ENCODE peak calls at places on chromosomes 7 and 10, in eight cellular contexts. One of them, this sample, is unnamed. For H3K4me1, the result is how much of the 10 kb centered on the place peaks cover.

GRCh38 chr7:115910541-115911164 is 119.9 kb downstream of the TFEC start:
- DNase-seq in GM23338: peak
- DNase-seq in cardiac muscle cell: peak
- DNase-seq in heart right ventricle: no peak
- DNase-seq in ovary: no peak
- DNase-seq in thoracic aorta: no peak
- DNase-seq in aorta: no peak
- DNase-seq in CD4-positive, alpha-beta memory T cell: peak
- DNase-seq in this sample: no peak

GRCh38 chr7:121343302-121343701 is 14.5 kb downstream of the WNT16 start:
- DNase-seq in GM23338: no peak
- DNase-seq in CD4-positive, alpha-beta memory T cell: no peak
- DNase-seq in cardiac muscle cell: no peak
- DNase-seq in thoracic aorta: no peak
- DNase-seq in ovary: no peak
- DNase-seq in aorta: no peak
- DNase-seq in heart right ventricle: no peak
- DNase-seq in this sample: no peak

GRCh38 chr10:113856563-113856962 is 2.1 kb downstream of the NHLRC2 start:
- DNase-seq in GM23338: no peak
- DNase-seq in heart right ventricle: no peak
- DNase-seq in CD4-positive, alpha-beta memory T cell: no peak
- DNase-seq in cardiac muscle cell: no peak
- DNase-seq in aorta: no peak
- DNase-seq in ovary: no peak
- DNase-seq in thoracic aorta: no peak
- DNase-seq in this sample: no peak

GRCh38 chr7:15459018-15459621 is 102.7 kb downstream of the AGMO start:
- DNase-seq in heart right ventricle: peak
- DNase-seq in cardiac muscle cell: no peak
- DNase-seq in ovary: no peak
- DNase-seq in aorta: no peak
- DNase-seq in GM23338: no peak
- DNase-seq in thoracic aorta: no peak
- DNase-seq in CD4-positive, alpha-beta memory T cell: no peak
- DNase-seq in this sample: no peak

GRCh38 chr7:127776776-127777390 is 124.9 kb downstream of the SND1 start:
- DNase-seq in aorta: no peak
- DNase-seq in heart right ventricle: no peak
- DNase-seq in thoracic aorta: no peak
- DNase-seq in GM23338: no peak
- DNase-seq in ovary: no peak
- DNase-seq in cardiac muscle cell: no peak
- DNase-seq in CD4-positive, alpha-beta memory T cell: no peak
- DNase-seq in this sample: no peak

GRCh38 chr7:34756691-34757090 is 98.7 kb downstream of the NPSR1 start:
- DNase-seq in ovary: no peak
- DNase-seq in GM23338: no peak
- DNase-seq in aorta: no peak
- DNase-seq in thoracic aorta: no peak
- DNase-seq in CD4-positive, alpha-beta memory T cell: no peak
- DNase-seq in heart right ventricle: no peak
- DNase-seq in cardiac muscle cell: no peak
- DNase-seq in this sample: no peak

GRCh38 chr10:109866995-109867635 is 56.2 kb downstream of the XPNPEP1 start:
- DNase-seq in ovary: no peak
- DNase-seq in CD4-positive, alpha-beta memory T cell: no peak
- DNase-seq in thoracic aorta: no peak
- DNase-seq in aorta: no peak
- DNase-seq in cardiac muscle cell: no peak
- DNase-seq in GM23338: no peak
- DNase-seq in heart right ventricle: no peak
- DNase-seq in this sample: no peak

GRCh38 chr7:4951903-4952636 is 6.9 kb downstream of the MMD2 start:
- DNase-seq in cardiac muscle cell: peak
- DNase-seq in thoracic aorta: no peak
- DNase-seq in GM23338: peak
- DNase-seq in ovary: no peak
- DNase-seq in aorta: no peak
- DNase-seq in heart right ventricle: no peak
- DNase-seq in CD4-positive, alpha-beta memory T cell: no peak
- DNase-seq in this sample: no peak

GRCh38 chr10:84537447-84537931 is 209.1 kb downstream of the CCSER2 start:
- DNase-seq in CD4-positive, alpha-beta memory T cell: peak
- DNase-seq in GM23338: peak
- DNase-seq in cardiac muscle cell: peak
- DNase-seq in thoracic aorta: no peak
- DNase-seq in heart right ventricle: peak
- DNase-seq in aorta: peak
- DNase-seq in ovary: peak
- DNase-seq in this sample: no peak

GRCh38 chr10:9656386-9656785 is 1361.3 kb upstream of the CELF2 start:
- DNase-seq in GM23338: no peak
- DNase-seq in heart right ventricle: no peak
- DNase-seq in CD4-positive, alpha-beta memory T cell: no peak
- DNase-seq in thoracic aorta: no peak
- DNase-seq in cardiac muscle cell: no peak
- DNase-seq in aorta: no peak
- DNase-seq in ovary: no peak
- DNase-seq in this sample: no peak

GRCh38 chr10:104303594-104304178 is 34.6 kb downstream of the ITPRIP start:
- DNase-seq in CD4-positive, alpha-beta memory T cell: no peak
- DNase-seq in ovary: no peak
- DNase-seq in aorta: no peak
- DNase-seq in heart right ventricle: no peak
- DNase-seq in cardiac muscle cell: no peak
- DNase-seq in thoracic aorta: no peak
- DNase-seq in GM23338: no peak
- DNase-seq in this sample: no peak

GRCh38 chr7:40219917-40220316 is 85.1 kb downstream of the SUGCT start:
- DNase-seq in thoracic aorta: no peak
- DNase-seq in heart right ventricle: no peak
- DNase-seq in aorta: no peak
- DNase-seq in GM23338: no peak
- DNase-seq in ovary: no peak
- DNase-seq in cardiac muscle cell: no peak
- DNase-seq in CD4-positive, alpha-beta memory T cell: no peak
- DNase-seq in this sample: no peak

GRCh38 chr7:3493499-3493898 is 192.4 kb downstream of the SDK1 start:
- DNase-seq in aorta: no peak
- DNase-seq in cardiac muscle cell: no peak
- DNase-seq in CD4-positive, alpha-beta memory T cell: no peak
- DNase-seq in thoracic aorta: no peak
- DNase-seq in heart right ventricle: no peak
- DNase-seq in GM23338: peak
- DNase-seq in ovary: no peak
- DNase-seq in this sample: no peak

GRCh38 chr7:88686468-88687229 is 72.9 kb upstream of the ZNF804B start:
- DNase-seq in CD4-positive, alpha-beta memory T cell: no peak
- DNase-seq in ovary: no peak
- DNase-seq in GM23338: peak
- DNase-seq in heart right ventricle: no peak
- DNase-seq in cardiac muscle cell: no peak
- DNase-seq in thoracic aorta: no peak
- DNase-seq in aorta: no peak
- DNase-seq in this sample: no peak

GRCh38 chr7:100908512-100908911 is 12.8 kb upstream of the ACHE start:
- DNase-seq in CD4-positive, alpha-beta memory T cell: no peak
- DNase-seq in aorta: no peak
- DNase-seq in cardiac muscle cell: no peak
- DNase-seq in thoracic aorta: no peak
- DNase-seq in GM23338: no peak
- DNase-seq in heart right ventricle: no peak
- DNase-seq in ovary: no peak
- DNase-seq in this sample: no peak

DNA sequence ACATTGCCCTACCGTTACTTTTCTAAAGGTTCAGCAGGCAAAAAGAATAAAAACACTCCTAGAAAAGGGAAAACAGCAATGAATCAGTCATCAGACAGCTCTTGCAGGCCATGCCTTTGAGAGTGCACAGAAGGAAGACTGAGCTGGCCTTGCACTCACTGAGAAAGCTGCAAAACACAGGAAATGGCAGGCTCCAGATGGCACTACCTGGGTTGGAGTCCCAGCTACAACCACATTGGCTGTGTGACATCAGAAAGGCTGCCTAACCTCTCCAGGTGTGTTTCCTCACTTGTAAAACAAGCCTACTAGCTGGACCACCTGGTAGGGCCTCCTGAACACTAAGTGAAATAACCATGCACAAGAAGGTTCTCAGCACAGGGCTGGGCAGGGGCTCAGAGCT is 113.7 kb downstream of the SFMBT2 start:
- DNase-seq in cardiac muscle cell: no peak
- DNase-seq in GM23338: no peak
- DNase-seq in CD4-positive, alpha-beta memory T cell: no peak
- DNase-seq in aorta: no peak
- DNase-seq in heart right ventricle: no peak
- DNase-seq in ovary: no peak
- DNase-seq in thoracic aorta: no peak
- DNase-seq in this sample: no peak
- H3K4me1 ChIP-seq in cardiac muscle cell: under half
- H3K4me1 ChIP-seq in GM23338: under half
- H3K4me1 ChIP-seq in CD4-positive, alpha-beta memory T cell: under half
- H3K4me1 ChIP-seq in aorta: under half
- H3K4me1 ChIP-seq in heart right ventricle: under half
- H3K4me1 ChIP-seq in ovary: under half
- H3K4me1 ChIP-seq in thoracic aorta: under half
- H3K4me1 ChIP-seq in this sample: under half

GRCh38 chr7:132750530-132751281 is 174.4 kb upstream of the PLXNA4 start:
- DNase-seq in cardiac muscle cell: no peak
- DNase-seq in ovary: no peak
- DNase-seq in heart right ventricle: no peak
- DNase-seq in CD4-positive, alpha-beta memory T cell: no peak
- DNase-seq in thoracic aorta: no peak
- DNase-seq in GM23338: peak
- DNase-seq in aorta: no peak
- DNase-seq in this sample: no peak

GRCh38 chr7:132752431-132752830 is 176.2 kb upstream of the PLXNA4 start:
- DNase-seq in cardiac muscle cell: no peak
- DNase-seq in aorta: no peak
- DNase-seq in ovary: no peak
- DNase-seq in thoracic aorta: no peak
- DNase-seq in heart right ventricle: no peak
- DNase-seq in CD4-positive, alpha-beta memory T cell: no peak
- DNase-seq in GM23338: no peak
- DNase-seq in this sample: no peak

GRCh38 chr7:132751282-132751647 is 175.0 kb upstream of the PLXNA4 start:
- DNase-seq in aorta: no peak
- DNase-seq in GM23338: peak
- DNase-seq in heart right ventricle: no peak
- DNase-seq in thoracic aorta: no peak
- DNase-seq in cardiac muscle cell: no peak
- DNase-seq in CD4-positive, alpha-beta memory T cell: no peak
- DNase-seq in ovary: no peak
- DNase-seq in this sample: no peak

GRCh38 chr7:132745510-132745909 is 169.2 kb upstream of the PLXNA4 start:
- DNase-seq in cardiac muscle cell: no peak
- DNase-seq in thoracic aorta: no peak
- DNase-seq in ovary: no peak
- DNase-seq in GM23338: peak
- DNase-seq in aorta: no peak
- DNase-seq in CD4-positive, alpha-beta memory T cell: no peak
- DNase-seq in heart right ventricle: no peak
- DNase-seq in this sample: no peak

DNA sequence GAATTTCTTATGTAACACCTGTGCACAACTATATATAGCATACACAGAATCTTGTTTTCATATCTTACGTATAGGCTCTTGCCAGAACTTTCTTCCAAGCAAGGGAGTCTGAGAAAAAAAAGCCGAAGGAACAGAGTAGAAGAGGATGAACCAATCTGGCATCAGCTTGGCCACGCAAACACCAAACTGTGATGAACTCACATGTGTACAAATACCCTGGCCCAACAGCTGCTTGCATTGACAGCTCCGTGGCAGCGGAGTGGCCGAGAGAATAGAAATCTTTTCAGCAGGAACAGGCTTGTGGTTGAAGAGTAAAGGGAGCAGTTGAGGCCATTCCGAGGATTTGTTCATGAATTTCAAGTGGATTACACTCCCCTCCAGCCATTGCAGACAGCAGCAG is 173.8 kb upstream of the PLXNA4 start:
- DNase-seq in aorta: no peak
- DNase-seq in cardiac muscle cell: no peak
- DNase-seq in thoracic aorta: no peak
- DNase-seq in CD4-positive, alpha-beta memory T cell: no peak
- DNase-seq in GM23338: no peak
- DNase-seq in heart right ventricle: no peak
- DNase-seq in ovary: no peak
- DNase-seq in this sample: no peak
- H3K4me1 ChIP-seq in aorta: under half
- H3K4me1 ChIP-seq in cardiac muscle cell: under half
- H3K4me1 ChIP-seq in thoracic aorta: under half
- H3K4me1 ChIP-seq in CD4-positive, alpha-beta memory T cell: under half
- H3K4me1 ChIP-seq in GM23338: under half
- H3K4me1 ChIP-seq in heart right ventricle: under half
- H3K4me1 ChIP-seq in ovary: under half
- H3K4me1 ChIP-seq in this sample: under half

DNA sequence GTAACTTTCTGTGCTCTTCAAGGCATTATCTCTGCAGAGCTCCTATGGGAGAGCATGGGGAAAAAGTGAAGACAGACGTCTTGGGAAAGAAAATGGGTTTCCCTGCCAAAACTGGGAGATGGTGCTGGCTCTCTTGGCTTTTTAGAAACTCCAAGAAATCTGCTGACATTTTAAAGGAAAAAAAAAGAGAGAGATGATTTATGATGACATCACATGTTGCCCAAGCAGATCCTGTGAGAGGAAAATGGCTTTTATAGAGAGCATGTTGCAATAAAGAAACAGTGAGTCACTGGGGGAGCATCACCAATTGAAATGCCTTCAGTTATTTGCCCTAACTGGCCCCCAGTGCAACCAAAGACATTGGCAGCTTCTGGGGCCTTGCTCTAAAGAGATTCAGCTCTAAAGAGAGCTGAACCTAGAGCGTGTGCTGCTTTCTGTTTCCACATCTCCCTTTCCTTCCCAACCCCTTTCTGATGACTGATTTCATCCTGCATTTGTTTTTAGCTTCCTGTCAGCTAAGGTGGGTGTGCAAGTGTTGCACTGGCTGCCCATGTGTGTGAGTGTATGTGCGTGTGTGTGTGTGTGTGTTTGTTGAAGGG is 37.7 kb downstream of the LRMDA start:
- DNase-seq in cardiac muscle cell: no peak
- DNase-seq in ovary: peak
- DNase-seq in heart right ventricle: peak
- DNase-seq in thoracic aorta: peak
- DNase-seq in GM23338: no peak
- DNase-seq in CD4-positive, alpha-beta memory T cell: no peak
- DNase-seq in aorta: peak
- DNase-seq in this sample: peak
- H3K4me1 ChIP-seq in cardiac muscle cell: under half
- H3K4me1 ChIP-seq in ovary: under half
- H3K4me1 ChIP-seq in heart right ventricle: half or more
- H3K4me1 ChIP-seq in thoracic aorta: under half
- H3K4me1 ChIP-seq in GM23338: under half
- H3K4me1 ChIP-seq in CD4-positive, alpha-beta memory T cell: under half
- H3K4me1 ChIP-seq in aorta: under half
- H3K4me1 ChIP-seq in this sample: half or more

DNA sequence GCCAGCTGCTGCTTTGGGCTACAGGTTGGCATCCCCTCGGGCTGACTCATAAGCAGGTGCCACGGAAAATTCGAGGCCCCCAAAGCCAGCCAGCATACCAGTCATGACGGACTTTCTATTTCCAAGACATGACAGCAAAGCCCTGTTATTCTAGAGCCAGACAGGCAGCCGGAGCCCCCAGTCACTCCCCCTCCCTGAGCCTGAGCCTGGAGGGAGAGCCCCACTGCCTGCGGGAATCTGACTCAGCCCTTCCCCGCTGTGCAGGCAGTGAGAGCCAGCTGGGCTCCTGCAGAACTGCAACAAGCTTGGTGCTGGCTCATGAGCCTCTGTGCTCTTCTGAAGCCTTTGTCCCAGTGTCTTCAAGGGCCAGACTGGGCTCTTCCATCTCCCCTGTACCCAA is 15.8 kb downstream of the BTBD16 start:
- DNase-seq in cardiac muscle cell: no peak
- DNase-seq in ovary: no peak
- DNase-seq in aorta: peak
- DNase-seq in GM23338: peak
- DNase-seq in thoracic aorta: peak
- DNase-seq in CD4-positive, alpha-beta memory T cell: no peak
- DNase-seq in heart right ventricle: peak
- DNase-seq in this sample: peak
- H3K4me1 ChIP-seq in cardiac muscle cell: under half
- H3K4me1 ChIP-seq in ovary: under half
- H3K4me1 ChIP-seq in aorta: under half
- H3K4me1 ChIP-seq in GM23338: under half
- H3K4me1 ChIP-seq in thoracic aorta: under half
- H3K4me1 ChIP-seq in CD4-positive, alpha-beta memory T cell: under half
- H3K4me1 ChIP-seq in heart right ventricle: under half
- H3K4me1 ChIP-seq in this sample: under half